ENCODE peak calls at places on chromosomes 13 and 19, in five cellular contexts. K is IMR-90, V is bronchial epithelial cell, N is kidney, P is Peyer's patch. U is an unnamed sample.

GRCh38 chr19:39138221-39139211 is 12.9 kb downstream of the PAK4 start:
- DNase-seq in K (no peak), N (no peak), P (no peak), V (no peak), U (no peak)

GRCh38 chr19:42528354-42529247 is at the start of gene CEACAM1:
- DNase-seq in K (no peak), V (peak), P (peak), N (no peak), U (no peak)

GRCh38 chr19:58513694-58514563 is 2.1 kb upstream of the SLC27A5 start:
- DNase-seq in N (peak), K (peak), V (peak), P (peak), U (peak)

GRCh38 chr19:34733826-34734600 is at the start of gene ZNF181:
- DNase-seq in V (peak), N (peak), K (peak), P (peak), U (peak)

GRCh38 chr13:26965976-26966375 is 205.4 kb upstream of the GPR12 start:
- DNase-seq in V (no peak), P (no peak), N (no peak), K (peak), U (peak)

GRCh38 chr19:58033741-58034475 is at the start of gene ZSCAN1:
- DNase-seq in P (peak), K (peak), V (peak), N (peak), U (no peak)

GRCh38 chr19:39816287-39817048 is 17.5 kb downstream of the DYRK1B start:
- DNase-seq in N (no peak), V (no peak), P (no peak), K (no peak), U (no peak)

GRCh38 chr19:49142866-49143335 is 12.3 kb downstream of the HRC start:
- DNase-seq in N (peak), P (peak), V (peak), K (peak), U (peak)

GRCh38 chr13:51154029-51154555 is 43.0 kb upstream of the C13orf42 start:
- DNase-seq in N (no peak), P (no peak), K (peak), V (no peak), U (no peak)

GRCh38 chr13:49098771-49099512 is 121.2 kb upstream of the MLNR start:
- DNase-seq in P (no peak), N (no peak), K (no peak), V (peak), U (no peak)

GRCh38 chr19:5032101-5032967 is 63.4 kb downstream of the KDM4B start:
- DNase-seq in K (no peak), N (no peak), P (no peak), V (no peak), U (no peak)

GRCh38 chr13:110047511-110047910 is 259.4 kb downstream of the COL4A1 start:
- DNase-seq in N (peak), V (peak), P (no peak), K (peak), U (peak)

GRCh38 chr19:32550666-32551065 is 30.3 kb upstream of the PDCD5 start:
- DNase-seq in K (no peak), V (no peak), N (no peak), P (no peak), U (no peak)

GRCh38 chr19:48646192-48646911 is 365 bp upstream of the CA11 start:
- DNase-seq in N (peak), K (peak), V (peak), P (peak), U (no peak)

GRCh38 chr19:58562126-58563033 is 4.0 kb upstream of the UBE2M start:
- DNase-seq in K (peak), N (peak), P (peak), V (no peak), U (no peak)

GRCh38 chr13:53368948-53369347 is 340.3 kb downstream of the OLFM4 start:
- DNase-seq in N (no peak), V (no peak), P (no peak), K (no peak), U (no peak)

GRCh38 chr13:101398191-101398590 is 18.1 kb downstream of the NALCN start:
- DNase-seq in P (no peak), K (peak), N (no peak), V (peak), U (no peak)

GRCh38 chr19:1904385-1905070 is 671 bp upstream of the ADAT3 start:
- DNase-seq in V (peak), P (peak), K (no peak), N (no peak), U (no peak)

GRCh38 chr13:106450991-106451390 is 84.5 kb downstream of the EFNB2 start:
- DNase-seq in K (no peak), V (no peak), N (no peak), P (no peak), U (no peak)

GRCh38 chr19:5803752-5804515 is 933 bp upstream of the NRTN start:
- DNase-seq in K (peak), V (peak), P (peak), N (peak), U (peak)

GRCh38 chr19:8161135-8161646 is 11.8 kb upstream of the FBN3 start:
- DNase-seq in K (no peak), P (no peak), V (no peak), N (no peak), U (no peak)

GRCh38 chr13:43445651-43446050 is 341.1 kb downstream of the ENOX1 start:
- DNase-seq in N (no peak), V (no peak), P (no peak), K (no peak), U (no peak)

GRCh38 chr13:102878491-102878890 is 32.7 kb downstream of the ERCC5 start:
- DNase-seq in V (no peak), N (no peak), P (no peak), K (peak), U (peak)

GRCh38 chr19:34577531-34578101 is 96.1 kb downstream of the WTIP start:
- DNase-seq in P (no peak), K (no peak), V (no peak), N (no peak), U (no peak)

GRCh38 chr19:36090930-36091695 is 19.8 kb upstream of the OVOL3 start:
- DNase-seq in K (no peak), V (no peak), N (peak), P (no peak), U (no peak)

GRCh38 chr13:29922281-29922821 is 71.9 kb upstream of the UBL3 start:
- DNase-seq in K (peak), N (no peak), V (peak), P (no peak), U (no peak)

GRCh38 chr13:29921542-29921941 is 71.1 kb upstream of the UBL3 start:
- DNase-seq in K (no peak), V (no peak), N (no peak), P (no peak), U (no peak)

GRCh38 chr13:29920018-29920643 is 69.7 kb upstream of the UBL3 start:
- DNase-seq in P (no peak), V (no peak), K (no peak), N (no peak), U (no peak)

GRCh38 chr13:29917573-29918091 is 67.2 kb upstream of the UBL3 start:
- DNase-seq in N (no peak), V (no peak), K (peak), P (no peak), U (no peak)

DNA sequence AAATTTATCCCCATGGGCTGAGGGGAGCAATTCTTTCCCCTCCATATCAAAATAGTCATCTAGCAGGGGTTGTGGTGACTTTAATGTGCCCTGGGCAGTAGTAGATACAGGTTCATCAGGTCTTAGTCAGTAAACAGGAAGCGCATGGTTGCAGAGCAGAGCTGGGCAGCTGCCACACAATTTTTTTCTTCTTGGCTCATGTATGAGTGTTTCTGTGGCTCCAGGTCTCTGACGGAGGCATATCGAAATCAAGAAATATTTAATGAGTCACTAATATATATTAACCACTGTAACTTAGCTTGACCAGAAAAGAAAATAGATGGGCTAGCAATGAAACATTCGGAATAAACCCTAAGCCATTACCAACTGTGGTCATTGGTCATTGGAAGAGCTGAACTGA is 68.4 kb upstream of the UBL3 start:
- DNase-seq in N (no peak), P (no peak), K (peak), V (peak), U (peak)
- TF ChIP-seq CTCF in N (no peak), P (no peak), K (no peak), V (no peak), U (no peak)

GRCh38 chr13:19169496-19169895 is 12.1 kb downstream of the TUBA3C start:
- DNase-seq in N (peak), V (no peak), P (no peak), K (no peak), U (no peak)
- H3K4me3 ChIP-seq in N (no peak), V (no peak), P (no peak), K (no peak), U (no peak)

GRCh38 chr19:15432018-15432494 is 13.3 kb upstream of the AKAP8L start:
- DNase-seq in P (no peak), K (no peak), N (no peak), V (no peak), U (no peak)
- TF ChIP-seq CTCF in P (no peak), K (no peak), N (no peak), V (no peak), U (no peak)

GRCh38 chr19:47020992-47021496 is 1.4 kb downstream of the NPAS1 start:
- DNase-seq in K (no peak), V (no peak), P (no peak), N (no peak), U (no peak)
- H3K4me3 ChIP-seq in K (peak), V (peak), P (peak), N (no peak), U (peak)

GRCh38 chr19:55811340-55811739 is 20.5 kb downstream of the NLRP11 start:
- DNase-seq in P (no peak), K (no peak), N (no peak), V (no peak), U (no peak)

GRCh38 chr19:55812449-55812848 is 19.4 kb downstream of the NLRP11 start:
- DNase-seq in P (no peak), K (no peak), N (no peak), V (no peak), U (no peak)

GRCh38 chr19:55813906-55814305 is 17.9 kb downstream of the NLRP11 start:
- DNase-seq in P (no peak), V (no peak), K (no peak), N (no peak), U (no peak)

DNA sequence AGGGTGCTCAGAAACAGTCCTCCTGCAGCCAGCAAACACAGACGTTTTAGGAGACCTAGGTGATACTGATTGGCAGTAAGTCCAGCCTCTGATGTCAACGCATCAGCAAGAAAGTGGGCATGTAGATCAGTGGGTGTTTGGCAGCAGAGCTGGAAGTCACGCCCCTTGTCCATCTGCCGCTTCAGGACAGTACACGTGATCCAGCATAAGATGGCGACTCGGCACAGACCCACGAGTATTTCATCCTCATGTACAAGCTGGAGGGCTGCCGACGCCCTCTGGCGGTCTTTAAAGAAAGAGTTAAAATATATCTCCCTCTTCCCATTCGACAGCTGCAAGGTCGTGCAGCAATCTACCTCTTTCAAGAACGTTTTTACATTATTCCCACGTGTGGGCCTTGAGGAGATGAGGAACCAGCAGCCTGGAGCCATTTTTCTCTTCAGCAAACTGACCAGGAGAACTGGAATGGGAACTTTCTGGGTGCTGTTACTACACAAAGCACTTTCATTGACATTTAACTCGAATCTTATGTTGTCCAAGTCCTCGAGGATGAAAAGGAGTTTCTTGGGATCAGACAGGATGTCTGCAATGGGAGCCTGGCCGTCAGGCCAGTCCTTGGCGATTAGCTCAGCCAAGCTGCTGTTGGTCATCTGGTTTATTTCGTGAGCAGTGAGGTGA is 22.3 kb downstream of the NLRP11 start:
- DNase-seq in V (peak), N (peak), K (peak), P (peak), U (no peak)
- TF ChIP-seq CTCF in V (no peak), N (peak), K (peak), P (no peak), U (no peak)

DNA sequence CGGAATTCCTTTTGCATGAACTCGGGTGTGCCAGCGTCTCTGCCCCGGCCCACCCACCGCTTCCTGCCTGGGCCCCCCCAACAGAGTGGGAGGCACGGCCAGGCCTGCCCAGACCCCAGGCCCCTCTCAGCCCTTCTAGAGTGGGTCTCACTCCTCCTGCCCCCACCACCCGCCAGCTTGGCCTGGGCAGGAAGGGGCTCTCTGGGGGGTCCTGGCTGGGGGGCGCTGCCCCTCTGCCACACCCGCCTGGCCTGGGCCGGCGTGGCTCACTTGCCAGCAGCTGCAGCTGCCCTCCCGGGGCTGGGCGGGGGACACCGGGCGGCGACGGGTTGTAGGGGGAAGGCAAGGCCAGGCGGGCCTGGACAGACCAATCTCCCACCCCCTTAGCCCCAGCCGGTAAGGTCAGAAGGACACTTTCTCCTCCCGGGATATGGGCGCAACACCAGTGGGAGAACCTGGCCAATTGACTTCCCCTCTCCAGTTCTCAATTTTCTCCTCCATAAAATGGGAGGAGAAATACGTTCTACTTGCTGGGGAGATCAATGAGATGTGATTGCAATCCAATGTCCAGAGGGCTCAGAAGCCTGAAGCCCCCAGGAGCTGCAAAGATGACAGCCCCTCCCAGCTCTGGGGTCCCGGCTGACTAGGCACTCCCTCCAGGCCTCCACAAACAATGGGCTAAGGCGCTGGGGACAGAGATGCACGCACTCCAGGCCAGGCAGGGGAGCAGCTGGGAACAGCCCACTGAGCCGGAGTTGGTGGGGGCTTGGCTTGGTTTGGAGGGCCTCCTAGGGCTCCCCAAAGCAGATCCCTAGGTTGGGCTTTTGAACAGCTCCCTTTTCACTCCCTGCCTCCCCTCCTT is 2.4 kb downstream of the CRLF1 start:
- DNase-seq in K (no peak), P (no peak), V (no peak), N (peak), U (no peak)
- H3K4me3 ChIP-seq in K (no peak), P (no peak), V (no peak), N (no peak), U (no peak)

GRCh38 chr19:19320362-19321142 is at the start of the genes MAU2 and SUGP1:
- DNase-seq in N (peak), K (peak), P (peak), V (peak), U (peak)
- TF ChIP-seq CTCF in N (peak), K (peak), P (peak), V (peak), U (no peak)

GRCh38 chr13:30194906-30195305 is 112.4 kb downstream of the KATNAL1 start:
- DNase-seq in V (no peak), P (no peak), N (no peak), K (no peak), U (no peak)

GRCh38 chr13:30191491-30192100 is 115.8 kb downstream of the KATNAL1 start:
- DNase-seq in V (peak), N (no peak), K (peak), P (peak), U (no peak)

GRCh38 chr13:30196025-30196424 is 111.3 kb downstream of the KATNAL1 start:
- DNase-seq in V (no peak), N (no peak), K (peak), P (no peak), U (peak)

GRCh38 chr13:30192320-30193093 is 114.8 kb downstream of the KATNAL1 start:
- DNase-seq in P (no peak), K (no peak), N (no peak), V (no peak), U (no peak)

DNA sequence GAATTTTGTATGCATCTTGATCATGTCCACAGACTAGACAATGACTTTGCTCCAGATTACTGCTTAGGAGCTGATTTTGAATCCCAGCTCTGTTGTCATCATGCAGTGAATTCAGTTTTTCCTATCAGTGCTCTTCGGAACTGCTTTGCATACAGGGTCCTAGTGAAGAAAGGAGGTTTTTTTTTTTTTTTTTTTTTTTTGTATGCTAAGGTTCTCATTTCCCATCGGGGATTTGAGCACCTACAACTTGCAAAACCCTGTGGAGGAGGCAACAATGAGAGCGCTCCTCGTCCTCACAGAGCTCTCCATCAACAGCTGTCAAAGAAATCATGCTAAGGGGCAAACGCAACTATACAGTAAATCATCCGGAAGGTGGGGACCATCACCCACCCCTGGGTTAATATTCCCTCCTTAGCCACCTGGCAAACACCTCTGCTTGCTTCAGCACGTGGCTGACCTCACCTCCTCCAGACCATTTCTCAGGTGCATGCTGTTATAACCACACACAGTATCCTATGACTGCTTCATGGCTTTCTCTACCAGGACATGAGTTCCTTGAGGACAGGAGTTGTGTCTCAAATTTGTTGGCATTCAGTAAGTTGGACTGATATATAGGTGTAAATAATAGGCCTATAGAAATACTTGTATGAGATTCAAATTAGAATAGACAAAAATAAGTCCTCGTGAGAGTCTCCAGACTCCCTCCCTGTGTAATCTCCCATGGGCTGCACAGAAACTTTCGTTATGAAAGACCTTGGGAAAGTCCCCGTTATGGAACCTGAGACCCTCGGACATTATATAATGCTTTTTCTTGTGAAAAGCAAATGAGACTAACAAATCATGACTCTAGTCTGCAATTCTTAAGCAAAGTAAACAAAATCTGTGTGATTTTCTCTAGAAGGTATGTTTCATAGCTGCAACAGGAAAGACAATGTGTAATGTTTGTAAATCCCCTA is 113.8 kb downstream of the KATNAL1 start:
- DNase-seq in V (peak), N (no peak), K (no peak), P (no peak), U (no peak)
- H3K4me3 ChIP-seq in V (no peak), N (no peak), K (no peak), P (no peak), U (no peak)